ENCODE peak calls at places on chromosomes 16 and 17, in five cellular contexts. One of them, this sample, is unnamed.

GRCh38 chr17:28725166-28725659 is 820 bp downstream of the TLCD1 start:
- DNase-seq in naive thymus-derived CD8-positive, alpha-beta T cell: no peak
- DNase-seq in NCI-H1105: no peak
- DNase-seq in NCI-H524 treated with DMSO at 0.1 percent for 48 hours: no peak
- DNase-seq in iPS-NIHi11: no peak
- DNase-seq in this sample: no peak

GRCh38 chr17:80898706-80899105 is 92.9 kb upstream of the CHMP6 start:
- DNase-seq in naive thymus-derived CD8-positive, alpha-beta T cell: no peak
- DNase-seq in NCI-H1105: no peak
- DNase-seq in NCI-H524 treated with DMSO at 0.1 percent for 48 hours: no peak
- DNase-seq in iPS-NIHi11: no peak
- DNase-seq in this sample: no peak

GRCh38 chr17:53148058-53148457 is 674.7 kb upstream of the KIF2B start:
- DNase-seq in naive thymus-derived CD8-positive, alpha-beta T cell: no peak
- DNase-seq in NCI-H1105: no peak
- DNase-seq in NCI-H524 treated with DMSO at 0.1 percent for 48 hours: no peak
- DNase-seq in iPS-NIHi11: no peak
- DNase-seq in this sample: no peak

GRCh38 chr16:78930561-78930960 is 670.0 kb downstream of the MAF start:
- DNase-seq in naive thymus-derived CD8-positive, alpha-beta T cell: no peak
- DNase-seq in NCI-H1105: no peak
- DNase-seq in NCI-H524 treated with DMSO at 0.1 percent for 48 hours: no peak
- DNase-seq in iPS-NIHi11: no peak
- DNase-seq in this sample: no peak

GRCh38 chr16:3637371-3637923 is 17.0 kb upstream of the DNASE1 start:
- DNase-seq in naive thymus-derived CD8-positive, alpha-beta T cell: no peak
- DNase-seq in NCI-H1105: no peak
- DNase-seq in NCI-H524 treated with DMSO at 0.1 percent for 48 hours: no peak
- DNase-seq in iPS-NIHi11: no peak
- DNase-seq in this sample: peak

GRCh38 chr17:50602514-50603235 is 32.0 kb upstream of the ABCC3 start:
- DNase-seq in naive thymus-derived CD8-positive, alpha-beta T cell: no peak
- DNase-seq in NCI-H1105: no peak
- DNase-seq in NCI-H524 treated with DMSO at 0.1 percent for 48 hours: no peak
- DNase-seq in iPS-NIHi11: no peak
- DNase-seq in this sample: no peak

GRCh38 chr17:81221842-81222619 is 734 bp downstream of the CEP131 start:
- DNase-seq in naive thymus-derived CD8-positive, alpha-beta T cell: no peak
- DNase-seq in NCI-H1105: no peak
- DNase-seq in NCI-H524 treated with DMSO at 0.1 percent for 48 hours: no peak
- DNase-seq in iPS-NIHi11: no peak
- DNase-seq in this sample: no peak

GRCh38 chr16:70493863-70494770 is 29.2 kb downstream of the COG4 start:
- DNase-seq in naive thymus-derived CD8-positive, alpha-beta T cell: no peak
- DNase-seq in NCI-H1105: no peak
- DNase-seq in NCI-H524 treated with DMSO at 0.1 percent for 48 hours: no peak
- DNase-seq in iPS-NIHi11: no peak
- DNase-seq in this sample: no peak

GRCh38 chr17:76171701-76172100 is 30.7 kb upstream of the FOXJ1 start:
- DNase-seq in naive thymus-derived CD8-positive, alpha-beta T cell: no peak
- DNase-seq in NCI-H1105: no peak
- DNase-seq in NCI-H524 treated with DMSO at 0.1 percent for 48 hours: peak
- DNase-seq in iPS-NIHi11: no peak
- DNase-seq in this sample: no peak

GRCh38 chr17:44556114-44556853 is 1.0 kb upstream of the FZD2 start:
- DNase-seq in naive thymus-derived CD8-positive, alpha-beta T cell: no peak
- DNase-seq in NCI-H1105: peak
- DNase-seq in NCI-H524 treated with DMSO at 0.1 percent for 48 hours: no peak
- DNase-seq in iPS-NIHi11: peak
- DNase-seq in this sample: peak

GRCh38 chr16:72455743-72456659 is 284.0 kb upstream of the PMFBP1 start:
- DNase-seq in naive thymus-derived CD8-positive, alpha-beta T cell: no peak
- DNase-seq in NCI-H1105: no peak
- DNase-seq in NCI-H524 treated with DMSO at 0.1 percent for 48 hours: no peak
- DNase-seq in iPS-NIHi11: no peak
- DNase-seq in this sample: no peak

GRCh38 chr16:77171750-77172635 is 19.0 kb upstream of the MON1B start:
- DNase-seq in naive thymus-derived CD8-positive, alpha-beta T cell: no peak
- DNase-seq in NCI-H1105: peak
- DNase-seq in NCI-H524 treated with DMSO at 0.1 percent for 48 hours: peak
- DNase-seq in iPS-NIHi11: peak
- DNase-seq in this sample: no peak

GRCh38 chr16:77043076-77043475 is 147.9 kb upstream of the MON1B start:
- DNase-seq in naive thymus-derived CD8-positive, alpha-beta T cell: no peak
- DNase-seq in NCI-H1105: peak
- DNase-seq in NCI-H524 treated with DMSO at 0.1 percent for 48 hours: peak
- DNase-seq in iPS-NIHi11: peak
- DNase-seq in this sample: no peak

GRCh38 chr17:70258465-70258864 is 89.1 kb downstream of the KCNJ2 start:
- DNase-seq in naive thymus-derived CD8-positive, alpha-beta T cell: no peak
- DNase-seq in NCI-H1105: no peak
- DNase-seq in NCI-H524 treated with DMSO at 0.1 percent for 48 hours: no peak
- DNase-seq in iPS-NIHi11: no peak
- DNase-seq in this sample: no peak

GRCh38 chr16:27511657-27512056 is 38.1 kb downstream of the GTF3C1 start:
- DNase-seq in naive thymus-derived CD8-positive, alpha-beta T cell: no peak
- DNase-seq in NCI-H1105: no peak
- DNase-seq in NCI-H524 treated with DMSO at 0.1 percent for 48 hours: no peak
- DNase-seq in iPS-NIHi11: no peak
- DNase-seq in this sample: no peak

This sample was measured in stimulated activated naive CD4-positive, alpha-beta T cell.